ENCODE peak calls at places on chromosomes 1 and 21, in six cellular contexts. F is body of pancreas, A is T1000, V is NCI-H1417, P is NCI-H2081 treated with DMSO at 0.1 percent for 48 hours, N is H9. O is an unnamed sample.

GRCh38 chr1:195345149-195345548 is 1263.1 kb downstream of the KCNT2 start:
- DNase-seq in F (no peak), A (no peak), V (no peak), P (no peak), N (peak; percentile 73), O (no peak)

GRCh38 chr1:243962541-243962940 is 88.5 kb upstream of the ZBTB18 start:
- DNase-seq in F (no peak), A (no peak), V (no peak), P (no peak), N (no peak), O (no peak)

GRCh38 chr1:89996415-89997110 is 1.7 kb downstream of the ZNF326 start:
- DNase-seq in F (no peak), A (no peak), V (no peak), P (no peak), N (no peak), O (no peak)

GRCh38 chr1:89719502-89720306 is 86.8 kb downstream of the LRRC8C start:
- DNase-seq in F (no peak), A (no peak), V (peak; percentile 93), P (peak; percentile 9), N (no peak), O (no peak)

GRCh38 chr1:40379785-40380452 is 6.4 kb downstream of the SMAP2 start:
- DNase-seq in F (no peak), A (no peak), V (no peak), P (no peak), N (no peak), O (no peak)

GRCh38 chr1:48035371-48036141 is 38.4 kb upstream of the TRABD2B start:
- DNase-seq in F (no peak), A (no peak), V (no peak), P (no peak), N (no peak), O (no peak)

GRCh38 chr1:105608713-105609112 is 1447.8 kb upstream of the PRMT6 start:
- DNase-seq in F (no peak), A (no peak), V (peak; percentile 25), P (no peak), N (no peak), O (peak; percentile 36)

GRCh38 chr1:97936976-97937375 is 16.1 kb upstream of the DPYD start:
- DNase-seq in F (no peak), A (no peak), V (no peak), P (no peak), N (no peak), O (no peak)

GRCh38 chr1:168466703-168467081 is 77.1 kb downstream of the XCL2 start:
- DNase-seq in F (no peak), A (no peak), V (no peak), P (no peak), N (no peak), O (no peak)

GRCh38 chr1:96837817-96838216 is 116.2 kb downstream of the PTBP2 start:
- DNase-seq in F (no peak), A (no peak), V (no peak), P (no peak), N (no peak), O (no peak)

GRCh38 chr21:33059319-33059894 is 10.5 kb upstream of the OLIG1 start:
- DNase-seq in F (no peak), A (no peak), V (no peak), P (no peak), N (no peak), O (no peak)

GRCh38 chr1:233060595-233060994 is 110.2 kb downstream of the NTPCR start:
- DNase-seq in F (no peak), A (no peak), V (peak; percentile 14), P (no peak), N (no peak), O (no peak)

GRCh38 chr1:47659141-47659540 is 221.3 kb downstream of the FOXD2 start:
- DNase-seq in F (no peak), A (no peak), V (peak; percentile 96), P (no peak), N (peak; percentile 11), O (no peak)

GRCh38 chr21:33207471-33208149 is 22.1 kb upstream of the IFNAR2 start:
- DNase-seq in F (no peak), A (no peak), V (no peak), P (no peak), N (no peak), O (no peak)

GRCh38 chr21:43361493-43362296 is 65.2 kb downstream of the SIK1 start:
- DNase-seq in F (no peak), A (no peak), V (no peak), P (no peak), N (no peak), O (no peak)

GRCh38 chr1:64969305-64970066 is 3.1 kb upstream of the JAK1 start:
- DNase-seq in F (no peak), A (no peak), V (peak; percentile 33), P (no peak), N (no peak), O (no peak)

GRCh38 chr21:36545776-36546511 is 66.0 kb upstream of the CLDN14 start:
- DNase-seq in F (no peak), A (no peak), V (no peak), P (no peak), N (no peak), O (no peak)

GRCh38 chr1:21326861-21327344 is 36.6 kb upstream of the ECE1 start:
- DNase-seq in F (peak; percentile 60), A (no peak), V (no peak), P (no peak), N (no peak), O (no peak)

GRCh38 chr1:3275471-3276340 is 178.8 kb upstream of the ARHGEF16 start:
- DNase-seq in F (peak; percentile 43), A (no peak), V (no peak), P (no peak), N (no peak), O (no peak)